ENCODE peak calls at places on chromosomes 3 and 15, in nine cellular contexts. H is A549, G is PC-9, N is esophagus squamous epithelium, Y is RWPE2, J is ovary, K is endothelial cell of umbilical vein, U is IMR-90, V is upper lobe of left lung. S is an unnamed sample.

GRCh38 chr3:187456268-187456667 is 88.1 kb downstream of the RTP4 start:
- DNase-seq in H (no peak), G (no peak), N (no peak), Y (no peak), J (peak), K (no peak), U (no peak), V (no peak), S (no peak)

GRCh38 chr3:38002940-38003339 is 12.4 kb downstream of the VILL start:
- DNase-seq in H (no peak), G (no peak), N (no peak), Y (peak), J (peak), K (no peak), U (no peak), V (no peak), S (no peak)

GRCh38 chr3:39407773-39408492 is 1.4 kb downstream of the RPSA start:
- DNase-seq in H (no peak), G (no peak), N (no peak), Y (no peak), J (no peak), K (no peak), U (peak), V (no peak), S (no peak)

GRCh38 chr3:45917146-45917885 is 25.9 kb upstream of the CXCR6 start:
- DNase-seq in H (no peak), G (no peak), N (no peak), Y (peak), J (no peak), K (no peak), U (no peak), V (no peak), S (no peak)

GRCh38 chr3:52055537-52056351 is 627 bp downstream of the DUSP7 start:
- DNase-seq in H (peak), G (peak), N (no peak), Y (no peak), J (peak), K (peak), U (peak), V (no peak), S (no peak)

GRCh38 chr15:64596701-64597468 is 136.5 kb downstream of the ZNF609 start:
- DNase-seq in H (peak), G (no peak), N (no peak), Y (no peak), J (no peak), K (peak), U (peak), V (peak), S (no peak)

GRCh38 chr3:44001072-44001471 is 240.6 kb upstream of the TOPAZ1 start:
- DNase-seq in H (no peak), G (peak), N (no peak), Y (no peak), J (no peak), K (no peak), U (no peak), V (no peak), S (no peak)

GRCh38 chr3:149553781-149554451 is 79.4 kb downstream of the TM4SF4 start:
- DNase-seq in H (no peak), G (no peak), N (no peak), Y (no peak), J (peak), K (peak), U (peak), V (no peak), S (no peak)

GRCh38 chr3:158725348-158725966 is 6.8 kb downstream of the RARRES1 start:
- DNase-seq in H (peak), G (peak), N (no peak), Y (no peak), J (peak), K (peak), U (peak), V (no peak), S (peak)

GRCh38 chr15:72227192-72227586 is 3.8 kb downstream of the PKM start:
- DNase-seq in H (peak), G (no peak), N (no peak), Y (peak), J (no peak), K (peak), U (peak), V (no peak), S (peak)

GRCh38 chr3:125624341-125624740 is 29.0 kb upstream of the OSBPL11 start:
- DNase-seq in H (no peak), G (no peak), N (no peak), Y (no peak), J (no peak), K (no peak), U (peak), V (no peak), S (no peak)

GRCh38 chr3:177624523-177625495 is 427.5 kb upstream of the TBL1XR1 start:
- DNase-seq in H (no peak), G (no peak), N (no peak), Y (no peak), J (no peak), K (peak), U (no peak), V (no peak), S (no peak)

GRCh38 chr3:140850210-140850955 is 91.3 kb upstream of the SLC25A36 start:
- DNase-seq in H (no peak), G (no peak), N (no peak), Y (no peak), J (no peak), K (no peak), U (no peak), V (no peak), S (no peak)

GRCh38 chr3:4571690-4572334 is 78.7 kb downstream of the ITPR1 start:
- DNase-seq in H (peak), G (no peak), N (no peak), Y (no peak), J (no peak), K (peak), U (no peak), V (no peak), S (no peak)

GRCh38 chr3:107367353-107367752 is 9.9 kb upstream of the CCDC54 start:
- DNase-seq in H (peak), G (peak), N (no peak), Y (no peak), J (peak), K (no peak), U (peak), V (no peak), S (peak)

GRCh38 chr3:189908646-189909045 is 212.1 kb downstream of the P3H2 start:
- DNase-seq in H (peak), G (peak), N (no peak), Y (peak), J (no peak), K (peak), U (peak), V (no peak), S (peak)

GRCh38 chr3:100600181-100601042 is 9.0 kb upstream of the ADGRG7 start:
- DNase-seq in H (peak), G (peak), N (no peak), Y (peak), J (no peak), K (no peak), U (no peak), V (no peak), S (peak)

GRCh38 chr15:77419050-77419835 is 661 bp downstream of the PEAK1 start:
- DNase-seq in H (peak), G (peak), N (no peak), Y (peak), J (peak), K (no peak), U (peak), V (peak), S (no peak)

GRCh38 chr3:14430706-14431470 is 28.5 kb downstream of the SLC6A6 start:
- DNase-seq in H (no peak), G (no peak), N (no peak), Y (no peak), J (no peak), K (no peak), U (no peak), V (no peak), S (no peak)
- H3K27ac ChIP-seq in H (no peak), G (peak), N (peak), Y (peak), J (no peak), K (peak), U (peak), V (peak), S (no peak)

DNA sequence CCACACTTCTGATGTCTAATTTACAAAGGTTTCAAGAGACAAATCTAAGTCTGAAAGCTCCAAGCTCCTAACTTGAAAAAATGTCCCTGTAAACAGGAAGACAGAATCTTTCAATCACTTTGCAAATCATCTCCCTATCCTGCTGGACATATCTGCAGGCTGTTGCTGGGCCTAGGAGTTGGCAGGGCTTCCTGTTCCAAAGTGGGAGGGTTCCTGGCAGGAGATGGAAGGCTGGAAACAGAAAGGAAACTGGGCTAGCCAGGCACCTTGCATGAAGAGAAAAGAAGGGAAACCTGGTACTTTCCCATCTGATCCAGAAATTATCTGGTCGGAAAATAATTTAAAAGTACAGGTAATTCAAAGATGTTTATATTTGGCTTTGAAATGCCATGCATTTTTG is 227.3 kb upstream of the IL12A start:
- DNase-seq in H (peak), G (peak), N (no peak), Y (no peak), J (peak), K (peak), U (peak), V (peak), S (no peak)
- H3K27ac ChIP-seq in H (peak), G (no peak), N (peak), Y (peak), J (no peak), K (peak), U (no peak), V (peak), S (peak)

GRCh38 chr15:68995754-68996141 is 18.7 kb upstream of the NOX5 start:
- DNase-seq in H (no peak), G (no peak), N (no peak), Y (peak), J (no peak), K (no peak), U (no peak), V (no peak), S (no peak)
- H3K27ac ChIP-seq in H (no peak), G (no peak), N (no peak), Y (no peak), J (no peak), K (no peak), U (no peak), V (no peak), S (no peak)

GRCh38 chr3:128697336-128697735 is 28.6 kb upstream of the RAB7A start:
- DNase-seq in H (no peak), G (no peak), N (no peak), Y (no peak), J (no peak), K (no peak), U (no peak), V (no peak), S (no peak)

GRCh38 chr3:128702391-128702790 is 23.6 kb upstream of the RAB7A start:
- DNase-seq in H (no peak), G (no peak), N (no peak), Y (no peak), J (no peak), K (no peak), U (no peak), V (no peak), S (no peak)

GRCh38 chr3:128701342-128702212 is 24.4 kb upstream of the RAB7A start:
- DNase-seq in H (no peak), G (no peak), N (no peak), Y (no peak), J (no peak), K (peak), U (peak), V (no peak), S (no peak)

GRCh38 chr3:128693696-128694095 is 32.3 kb upstream of the RAB7A start:
- DNase-seq in H (no peak), G (no peak), N (no peak), Y (no peak), J (no peak), K (no peak), U (no peak), V (no peak), S (no peak)

GRCh38 chr3:128698211-128699011 is 27.6 kb upstream of the RAB7A start:
- DNase-seq in H (peak), G (peak), N (no peak), Y (no peak), J (peak), K (peak), U (no peak), V (peak), S (no peak)
- H3K27ac ChIP-seq in H (peak), G (no peak), N (peak), Y (no peak), J (no peak), K (no peak), U (no peak), V (peak), S (no peak)

S was measured in epithelial cell of prostate.